ENCODE peak calls at places on chromosome 9, in seven cellular contexts. Y is right lobe of liver; Z is CD4-positive, CD25-positive, alpha-beta regulatory T cell; M is central memory CD8-positive, alpha-beta T cell; T is gastroesophageal sphincter; F is CD4-positive, alpha-beta T cell; H is activated T-cell treated with anti-CD3 and anti-CD28 coated beads, Interleukin-2, amount 50 U/mL, for 4 hours. P is an unnamed sample.

GRCh38 chr9:137506274-137506673 is 43.9 kb downstream of the PNPLA7 start:
- ATAC-seq in Y (no peak), Z (no peak), M (no peak), T (no peak), F (no peak), H (no peak), P (peak)

GRCh38 chr9:34085581-34086500 is 37.2 kb upstream of the UBAP2 start:
- ATAC-seq in Y (no peak), Z (no peak), M (no peak), T (no peak), F (no peak), H (peak), P (no peak)

GRCh38 chr9:120783611-120784047 is 9.6 kb downstream of the FBXW2 start:
- ATAC-seq in Y (peak), Z (no peak), M (no peak), T (peak), F (no peak), H (no peak), P (peak)

GRCh38 chr9:121156263-121156731 is 45.4 kb downstream of the RAB14 start:
- ATAC-seq in Y (no peak), Z (peak), M (peak), T (no peak), F (peak), H (peak), P (peak)

GRCh38 chr9:109010676-109011655 is 2.3 kb downstream of the CTNNAL1 start:
- ATAC-seq in Y (no peak), Z (peak), M (peak), T (no peak), F (peak), H (peak), P (no peak)

GRCh38 chr9:3682186-3682585 is 156.4 kb upstream of the RFX3 start:
- ATAC-seq in Y (no peak), Z (no peak), M (no peak), T (no peak), F (no peak), H (no peak), P (no peak)

GRCh38 chr9:124355941-124356744 is 59.1 kb downstream of the PSMB7 start:
- ATAC-seq in Y (no peak), Z (no peak), M (no peak), T (no peak), F (no peak), H (no peak), P (no peak)

GRCh38 chr9:136133191-136133958 is 14.7 kb upstream of the TMEM250 start:
- ATAC-seq in Y (peak), Z (no peak), M (no peak), T (peak), F (peak), H (peak), P (no peak)

P was measured in esophagus mucosa.